ENCODE peak calls at places on chromosomes 3 and 15, in four cellular contexts. S is IMR-90, W is tibial nerve, U is body of pancreas. L is an unnamed sample.

GRCh38 chr15:73957276-73957675 is 31.0 kb downstream of the LOXL1 start:
- DNase-seq in S (no peak), U (no peak), W (no peak), L (no peak)

GRCh38 chr3:195212033-195212748 is 58.8 kb downstream of the XXYLT1 start:
- DNase-seq in W (no peak), U (no peak), S (no peak), L (no peak)

GRCh38 chr3:61699622-61700021 is 138.3 kb downstream of the PTPRG start:
- DNase-seq in W (no peak), S (no peak), U (no peak), L (no peak)

GRCh38 chr15:73843787-73844186 is 29.6 kb upstream of the TBC1D21 start:
- DNase-seq in S (no peak), U (no peak), W (no peak), L (no peak)

GRCh38 chr3:146177072-146177936 is 16.3 kb upstream of the PLOD2 start:
- DNase-seq in U (no peak), S (no peak), W (peak; percentile 40), L (no peak)

GRCh38 chr3:183265713-183266417 is 12.8 kb downstream of the B3GNT5 start:
- DNase-seq in U (peak; percentile 58), S (peak; percentile 81), W (no peak), L (no peak)

GRCh38 chr3:9676780-9677179 is 26.9 kb upstream of the CPNE9 start:
- DNase-seq in W (no peak), S (peak; percentile 26), U (no peak), L (no peak)

GRCh38 chr3:59880717-59881116 is 830.9 kb upstream of the CFAP20DC start:
- DNase-seq in S (no peak), U (no peak), W (no peak), L (no peak)

GRCh38 chr3:149151843-149152242 is 22.4 kb downstream of the HPS3 start:
- DNase-seq in S (peak; percentile 76), U (no peak), W (no peak), L (no peak)

GRCh38 chr3:103600844-103601243 is 1166.0 kb downstream of the ZPLD1 start:
- DNase-seq in W (no peak), U (no peak), S (no peak), L (no peak)

GRCh38 chr3:158642005-158642404 is 2.3 kb upstream of the GFM1 start:
- DNase-seq in S (no peak), U (no peak), W (no peak), L (no peak)

GRCh38 chr3:38136807-38137614 is at the start of gene ACAA1:
- DNase-seq in W (peak; percentile 99), S (peak; percentile 98), U (peak; percentile 100), L (peak; percentile 100)
- TF ChIP-seq POLR2A in W (peak; percentile 84), S (peak; percentile 84), U (peak; percentile 97), L (peak; percentile 97)

GRCh38 chr15:63501256-63502089 is 2.9 kb upstream of the USP3 start:
- DNase-seq in S (peak; percentile 97), W (peak; percentile 67), U (peak; percentile 83), L (peak; percentile 89)
- TF ChIP-seq POLR2A in S (no peak), W (no peak), U (no peak), L (no peak)

DNA sequence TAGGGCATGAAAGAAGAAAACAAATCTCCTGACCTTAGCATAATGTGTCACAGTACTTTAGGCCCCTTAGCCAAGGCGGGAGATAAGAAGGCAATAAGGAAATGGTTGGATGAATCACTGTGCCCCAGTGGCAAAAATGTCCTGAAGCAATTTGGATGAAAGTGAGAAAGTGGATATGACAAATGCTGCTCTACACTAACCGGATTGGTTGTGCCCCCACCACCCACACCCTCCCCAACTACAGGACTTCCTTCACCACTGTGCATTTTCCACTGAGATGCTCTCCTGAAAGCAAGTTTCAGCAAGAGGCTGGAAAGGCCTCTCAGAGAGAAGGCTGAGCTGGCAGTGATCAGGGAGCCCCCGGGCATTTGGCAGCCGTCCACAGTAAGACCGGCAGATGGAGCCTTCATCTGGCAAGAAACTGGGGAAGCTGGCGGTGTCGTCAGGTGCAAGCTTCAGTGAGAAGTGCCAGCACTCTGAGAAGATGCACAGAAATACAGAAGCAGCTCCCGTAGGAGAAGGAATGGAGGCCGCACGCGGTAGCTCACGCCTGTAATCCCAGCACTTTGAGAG is 63.8 kb downstream of the ATP1B3 start:
- DNase-seq in U (peak; percentile 40), S (peak; percentile 68), W (no peak), L (no peak)
- TF ChIP-seq POLR2A in U (no peak), S (no peak), W (no peak), L (no peak)

GRCh38 chr3:114756506-114757279 is 390.4 kb downstream of the ZBTB20 start:
- DNase-seq in S (peak; percentile 56), W (peak; percentile 15), U (peak; percentile 55), L (no peak)
- TF ChIP-seq POLR2A in S (no peak), W (no peak), U (peak; percentile 77), L (peak; percentile 37)

DNA sequence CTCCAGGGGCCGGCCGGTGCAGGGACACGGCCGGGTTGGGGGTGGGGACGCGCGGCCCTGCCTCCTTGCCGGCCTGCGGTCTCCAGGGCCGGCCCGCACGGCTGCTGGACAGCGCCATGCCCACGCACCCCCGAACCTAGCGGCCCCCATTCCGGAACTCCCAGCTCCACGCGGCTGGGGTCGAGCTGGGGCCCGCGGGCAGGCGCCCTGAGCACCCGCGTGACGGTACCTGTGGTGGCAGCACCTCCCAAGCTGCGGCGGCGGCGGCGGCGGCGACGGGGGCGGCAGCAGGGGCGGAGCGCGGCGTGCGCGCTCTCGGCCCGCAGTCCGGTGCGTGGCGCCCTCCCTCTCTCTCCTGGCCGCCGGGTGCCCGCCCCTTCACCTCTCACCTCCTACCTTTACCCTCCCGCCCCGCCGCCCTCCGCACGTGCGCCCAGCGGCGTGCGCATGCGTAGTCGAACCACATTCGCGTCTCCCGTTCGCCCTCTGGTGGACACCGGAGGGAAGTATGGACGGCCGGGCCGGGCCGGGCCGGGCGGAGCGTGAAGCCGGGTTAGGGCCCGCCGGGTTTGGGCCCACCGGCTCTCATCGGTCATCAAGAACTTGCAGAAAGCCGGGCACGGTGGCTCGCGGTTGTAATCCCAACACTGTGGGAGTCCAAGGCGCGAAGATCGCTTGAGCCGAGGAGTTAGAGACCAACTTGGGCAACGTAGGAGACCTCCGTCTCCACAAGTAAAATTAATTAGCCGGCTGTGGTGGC is at the start of gene SCAP:
- DNase-seq in S (peak; percentile 64), U (peak; percentile 97), W (peak; percentile 93), L (peak; percentile 97)
- TF ChIP-seq POLR2A in S (no peak), U (peak; percentile 67), W (peak; percentile 47), L (peak; percentile 67)

DNA sequence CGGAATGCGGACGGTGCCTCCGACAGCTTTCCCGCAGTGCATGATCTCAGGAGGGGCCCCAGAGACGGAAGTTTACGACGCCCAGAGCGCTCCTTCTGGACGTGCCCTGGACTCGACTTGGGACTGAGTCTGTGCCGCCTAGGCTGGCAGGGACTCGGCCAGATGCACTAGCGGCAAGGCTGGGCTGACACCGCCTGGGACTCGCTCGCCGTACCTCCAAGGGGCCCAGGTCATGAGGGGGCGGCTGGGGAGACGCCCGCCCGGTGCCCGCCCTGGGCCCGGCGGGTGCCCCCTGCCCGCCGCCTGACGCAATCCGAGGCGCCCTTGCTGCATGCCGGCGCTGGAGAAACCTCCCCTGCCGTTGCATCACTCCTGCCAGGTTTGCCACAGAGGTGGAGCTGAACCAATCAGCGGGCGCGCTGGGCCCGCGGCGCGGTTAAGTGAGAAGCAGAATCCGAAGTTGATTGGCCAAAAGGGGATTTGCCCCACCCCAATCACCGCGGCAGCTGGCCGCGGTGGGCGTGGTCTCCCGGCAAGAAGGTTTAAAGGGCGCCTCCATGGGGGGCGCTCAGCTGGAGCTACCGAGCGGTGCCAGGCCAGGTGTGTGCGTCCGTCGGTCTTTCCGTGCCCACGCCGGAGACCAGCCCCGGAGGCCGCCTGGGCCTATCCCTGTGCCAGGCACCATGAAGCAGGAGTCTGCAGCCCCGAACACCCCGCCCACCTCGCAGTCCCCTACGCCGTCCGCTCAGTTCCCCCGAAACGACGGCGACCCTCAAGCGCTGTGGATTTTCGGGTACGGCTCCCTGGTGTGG is at the start of gene CHAC1:
- DNase-seq in U (peak; percentile 98), S (peak; percentile 96), W (peak; percentile 83), L (peak; percentile 98)
- TF ChIP-seq POLR2A in U (peak; percentile 86), S (peak; percentile 97), W (peak; percentile 18), L (peak; percentile 87)

DNA sequence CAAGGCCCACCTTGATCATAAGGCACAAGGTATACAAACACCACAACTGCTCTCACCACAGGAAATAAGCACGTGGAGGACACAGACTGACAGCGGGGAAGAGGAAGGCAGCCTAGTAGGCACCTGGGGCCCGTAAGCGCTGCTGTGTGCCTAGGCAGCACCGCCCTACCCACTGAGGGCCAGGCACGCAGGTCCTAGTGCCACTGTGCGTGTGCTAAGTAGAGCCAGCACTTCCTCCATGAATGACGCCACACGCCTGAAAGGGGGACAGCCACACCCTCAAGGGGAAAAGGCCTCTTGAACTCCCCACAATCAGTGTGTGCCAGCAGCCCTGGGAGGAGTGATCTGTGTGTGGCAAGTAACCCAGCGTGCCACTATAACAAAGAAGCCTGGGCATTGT is 73.0 kb downstream of the ATP1B3 start:
- DNase-seq in U (no peak), S (no peak), W (no peak), L (no peak)
- TF ChIP-seq POLR2A in U (no peak), S (no peak), W (no peak), L (no peak)

GRCh38 chr15:29821416-29822099 is 710 bp downstream of the TJP1 start:
- DNase-seq in U (peak; percentile 92), S (peak; percentile 85), W (peak; percentile 49), L (peak; percentile 79)

GRCh38 chr15:29819979-29820801 is 2.1 kb downstream of the TJP1 start:
- DNase-seq in W (no peak), S (peak; percentile 28), U (no peak), L (no peak)

GRCh38 chr15:29822685-29823459 is 604 bp upstream of the TJP1 start:
- DNase-seq in S (peak; percentile 83), W (no peak), U (peak; percentile 78), L (peak; percentile 69)

GRCh38 chr15:29820802-29821160 is 1.5 kb downstream of the TJP1 start:
- DNase-seq in S (peak; percentile 15), W (no peak), U (no peak), L (no peak)

DNA sequence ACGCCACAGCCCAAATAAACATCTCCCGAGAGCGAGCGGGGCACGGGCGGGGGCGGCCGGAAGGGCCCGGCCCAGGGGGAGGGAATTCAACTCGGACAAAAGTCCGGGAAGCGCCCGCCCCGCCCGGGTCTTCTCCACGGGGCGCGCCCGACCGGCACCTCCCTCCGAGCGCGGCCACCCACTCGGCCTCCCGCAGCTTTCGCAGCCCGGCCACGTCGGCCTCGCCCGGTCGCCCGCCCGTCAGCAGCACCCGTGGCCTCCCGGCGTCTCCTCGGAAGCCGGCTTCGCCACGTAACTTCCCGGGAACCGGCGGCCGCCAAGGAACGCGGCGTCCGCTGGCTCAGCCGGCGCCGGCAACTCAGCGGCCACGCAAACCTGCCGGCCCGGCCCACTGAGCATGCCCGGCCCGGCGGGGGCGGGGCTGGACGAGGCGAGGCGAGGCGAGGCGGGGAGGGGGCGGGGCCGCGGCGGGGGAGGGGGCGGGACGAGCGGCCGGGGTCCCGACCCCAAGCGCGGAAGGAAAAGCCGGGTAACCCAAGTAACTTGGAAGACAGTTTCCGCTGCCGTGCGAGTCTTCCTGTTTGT is at the start of gene TJP1:
- DNase-seq in U (peak; percentile 90), W (peak; percentile 62), S (peak; percentile 74), L (peak; percentile 87)
- TF ChIP-seq POLR2A in U (peak; percentile 93), W (peak; percentile 86), S (peak; percentile 96), L (peak; percentile 97)

L was measured in right lobe of liver.